ENCODE peak calls at places on chromosomes 6 and 20, in nine cellular contexts. D is DND-41, F is fibroblast of mammary gland, K is OCI-LY7, N is endothelial cell of umbilical vein, J is mucosa of descending colon, R is lung, X is AG10803, M is epithelial cell of esophagus. H is an unnamed sample.

GRCh38 chr6:106169517-106169916 is 83.4 kb downstream of the PRDM1 start:
- DNase-seq in D (no peak), R (no peak), M (no peak), X (no peak), N (no peak), K (no peak), F (no peak), J (no peak), H (no peak)

GRCh38 chr6:15023448-15023847 is 222.4 kb upstream of the JARID2 start:
- DNase-seq in F (no peak), M (peak; percentile 53), R (no peak), X (no peak), J (no peak), K (peak; percentile 3), N (no peak), D (no peak), H (no peak)

GRCh38 chr6:83824388-83824801 is 28.8 kb upstream of the RIPPLY2 start:
- DNase-seq in J (no peak), N (peak; percentile 82), K (no peak), X (no peak), D (no peak), F (peak; percentile 6), M (peak; percentile 93), R (no peak), H (no peak)

GRCh38 chr6:1819007-1819406 is 209.3 kb downstream of the FOXC1 start:
- DNase-seq in N (no peak), R (no peak), X (no peak), J (no peak), M (peak; percentile 53), F (no peak), D (no peak), K (no peak), H (no peak)

GRCh38 chr6:42451146-42451594 is 556 bp downstream of the TRERF1 start:
- DNase-seq in M (no peak), R (no peak), N (peak; percentile 15), X (no peak), F (no peak), K (no peak), D (no peak), J (no peak), H (no peak)

GRCh38 chr20:31675828-31676533 is 38.3 kb downstream of the COX4I2 start:
- DNase-seq in N (peak; percentile 57), K (peak; percentile 71), J (no peak), R (peak; percentile 45), D (peak; percentile 97), X (no peak), M (no peak), F (peak; percentile 80), H (no peak)

GRCh38 chr6:169899481-169900145 is 148.2 kb downstream of the ERMARD start:
- DNase-seq in X (no peak), N (no peak), R (no peak), D (no peak), M (no peak), F (no peak), K (no peak), J (no peak), H (no peak)

GRCh38 chr6:257031-257725 is 35.1 kb upstream of the DUSP22 start:
- DNase-seq in D (no peak), J (no peak), N (no peak), K (no peak), M (peak; percentile 71), R (no peak), X (peak; percentile 17), F (peak; percentile 71), H (no peak)

GRCh38 chr6:93786474-93787330 is 367.3 kb upstream of the EPHA7 start:
- DNase-seq in K (no peak), D (no peak), N (peak; percentile 2), R (no peak), J (no peak), F (peak; percentile 63), X (no peak), M (no peak), H (no peak)

GRCh38 chr20:63833776-63834544 is 2.9 kb upstream of the ZBTB46 start:
- DNase-seq in J (no peak), D (no peak), N (no peak), X (no peak), R (no peak), K (no peak), M (no peak), F (peak; percentile 30), H (peak; percentile 15)

GRCh38 chr6:43733471-43734293 is 36.3 kb upstream of the VEGFA start:
- DNase-seq in R (no peak), X (no peak), M (peak; percentile 81), F (no peak), D (no peak), N (no peak), K (peak; percentile 68), J (no peak), H (no peak)

GRCh38 chr6:109671721-109672120 is 19.3 kb downstream of the AK9 start:
- DNase-seq in F (peak; percentile 45), J (no peak), R (no peak), M (no peak), D (no peak), X (peak; percentile 57), K (no peak), N (peak; percentile 29), H (no peak)

GRCh38 chr6:163777379-163777686 is 362.8 kb downstream of the QKI start:
- DNase-seq in R (no peak), K (no peak), J (no peak), F (no peak), M (no peak), D (no peak), N (no peak), X (no peak), H (no peak)

GRCh38 chr20:3964719-3965118 is 50.6 kb downstream of the RNF24 start:
- DNase-seq in R (no peak), M (no peak), N (no peak), J (no peak), X (no peak), K (no peak), F (no peak), D (no peak), H (no peak)

GRCh38 chr6:88899569-88900316 is 63.7 kb downstream of the RNGTT start:
- DNase-seq in K (peak; percentile 8), D (no peak), X (no peak), R (no peak), N (no peak), M (peak; percentile 4), J (no peak), F (no peak), H (no peak)

GRCh38 chr6:2840794-2841061 is 935 bp downstream of the SERPINB1 start:
- DNase-seq in M (no peak), R (no peak), N (no peak), D (no peak), J (peak; percentile 62), F (no peak), X (no peak), K (no peak), H (no peak)

GRCh38 chr6:2843138-2843740 is 1.6 kb upstream of the SERPINB1 start:
- DNase-seq in K (peak; percentile 51), X (peak; percentile 80), J (no peak), F (no peak), N (no peak), R (peak; percentile 26), D (no peak), M (no peak), H (no peak)

GRCh38 chr6:2842139-2842552 is 483 bp upstream of the SERPINB1 start:
- DNase-seq in N (no peak), J (no peak), X (no peak), R (no peak), D (no peak), M (no peak), K (no peak), F (no peak), H (no peak)

GRCh38 chr6:2839982-2840793 is 1.5 kb downstream of the SERPINB1 start:
- DNase-seq in K (no peak), F (no peak), D (no peak), N (no peak), J (no peak), M (peak; percentile 90), R (no peak), X (no peak), H (no peak)

GRCh38 chr6:2841264-2842138 is at the start of gene SERPINB1:
- DNase-seq in K (no peak), R (peak; percentile 92), N (peak; percentile 88), X (peak; percentile 95), J (peak; percentile 98), M (peak; percentile 94), D (peak; percentile 64), F (peak; percentile 85), H (peak; percentile 91)
- H3K4me3 ChIP-seq in K (no peak within 1 kb of the TSS), R (peak within 1 kb of the TSS; percentile 64), N (peak within 1 kb of the TSS; percentile 33), X (peak within 1 kb of the TSS; percentile 68), J (peak within 1 kb of the TSS; percentile 42), M (peak within 1 kb of the TSS; percentile 31), D (peak within 1 kb of the TSS; percentile 17), F (peak within 1 kb of the TSS; percentile 56), H (peak within 1 kb of the TSS; percentile 50)

GRCh38 chr20:62644802-62645496 is 2.6 kb downstream of the SLCO4A1 start:
- DNase-seq in J (peak; percentile 89), N (no peak), X (no peak), F (no peak), D (no peak), R (no peak), K (no peak), M (peak; percentile 32), H (no peak)

GRCh38 chr20:62643521-62644043 is 1.3 kb downstream of the SLCO4A1 start:
- DNase-seq in K (no peak), F (peak; percentile 10), M (no peak), J (no peak), N (no peak), X (no peak), D (no peak), R (no peak), H (no peak)

GRCh38 chr20:62646851-62647520 is 4.7 kb downstream of the SLCO4A1 start:
- DNase-seq in D (no peak), R (no peak), K (peak; percentile 55), X (no peak), M (peak; percentile 47), F (no peak), J (peak; percentile 84), N (no peak), H (peak; percentile 38)

GRCh38 chr20:62644044-62644795 is 1.9 kb downstream of the SLCO4A1 start:
- DNase-seq in N (no peak), F (no peak), D (no peak), X (no peak), K (no peak), M (peak; percentile 18), R (no peak), J (peak; percentile 89), H (no peak)

GRCh38 chr20:62645613-62646012 is 3.3 kb downstream of the SLCO4A1 start:
- DNase-seq in K (no peak), J (no peak), N (no peak), X (no peak), F (no peak), M (no peak), D (no peak), R (no peak), H (no peak)
- H3K4me3 ChIP-seq in K (no peak overlapping the region), J (no peak overlapping the region), N (no peak overlapping the region), X (no peak overlapping the region), F (no peak overlapping the region), M (no peak overlapping the region), D (no peak overlapping the region), R (no peak overlapping the region), H (no peak overlapping the region)

GRCh38 chr6:30781697-30782424 is 37.5 kb upstream of the IER3 start:
- DNase-seq in N (peak; percentile 86), D (peak; percentile 35), M (peak; percentile 98), K (no peak), X (peak; percentile 99), F (peak; percentile 98), J (peak; percentile 94), R (peak; percentile 97), H (peak; percentile 98)
- H3K4me3 ChIP-seq in N (no peak overlapping the region), D (no peak overlapping the region), M (no peak overlapping the region), K (no peak overlapping the region), X (no peak overlapping the region), F (no peak overlapping the region), J (no peak overlapping the region), R (no peak overlapping the region), H (no peak overlapping the region)

GRCh38 chr20:41330343-41330720 is 10.3 kb upstream of the LPIN3 start:
- DNase-seq in X (peak; percentile 68), J (no peak), R (no peak), N (no peak), M (peak; percentile 25), D (no peak), K (no peak), F (no peak), H (no peak)
- H3K4me3 ChIP-seq in X (no peak overlapping the region), J (no peak overlapping the region), R (no peak overlapping the region), N (no peak overlapping the region), M (no peak overlapping the region), D (no peak overlapping the region), K (no peak overlapping the region), F (no peak overlapping the region), H (no peak overlapping the region)

H was measured in pancreas.